ENCODE peak calls at places on chromosomes 16 and 17, in five cellular contexts. One of them, this sample, is unnamed.

GRCh38 chr16:80536246-80536645 is 4.5 kb upstream of the DYNLRB2 start:
- DNase-seq in neuronal stem cell: no peak
- DNase-seq in H9: no peak
- DNase-seq in H1: no peak
- DNase-seq in trophoblast cell: no peak
- DNase-seq in this sample: no peak

GRCh38 chr17:27471321-27472269 is 15.3 kb downstream of the KSR1 start:
- DNase-seq in H9: no peak
- DNase-seq in neuronal stem cell: no peak
- DNase-seq in H1: no peak
- DNase-seq in trophoblast cell: peak; percentile 88
- DNase-seq in this sample: no peak

GRCh38 chr17:15453246-15453645 is 14.2 kb downstream of the CDRT4 start:
- DNase-seq in H1: no peak
- DNase-seq in trophoblast cell: no peak
- DNase-seq in neuronal stem cell: no peak
- DNase-seq in H9: no peak
- DNase-seq in this sample: no peak

GRCh38 chr17:33277436-33278100 is 15.5 kb downstream of the ASIC2 start:
- DNase-seq in H9: no peak
- DNase-seq in neuronal stem cell: peak; percentile 38
- DNase-seq in trophoblast cell: no peak
- DNase-seq in H1: no peak
- DNase-seq in this sample: no peak

GRCh38 chr16:5982979-5983378 is 885.4 kb upstream of the EEF2KMT start:
- DNase-seq in H9: no peak
- DNase-seq in trophoblast cell: no peak
- DNase-seq in H1: no peak
- DNase-seq in neuronal stem cell: no peak
- DNase-seq in this sample: no peak

GRCh38 chr17:76556759-76557367 is 17.0 kb downstream of the PRCD start:
- DNase-seq in neuronal stem cell: no peak
- DNase-seq in trophoblast cell: peak; percentile 69
- DNase-seq in H1: no peak
- DNase-seq in H9: peak; percentile 35
- DNase-seq in this sample: peak; percentile 78

GRCh38 chr17:73308017-73308823 is 3.6 kb downstream of the CDC42EP4 start:
- DNase-seq in H1: no peak
- DNase-seq in trophoblast cell: peak; percentile 81
- DNase-seq in H9: no peak
- DNase-seq in neuronal stem cell: no peak
- DNase-seq in this sample: peak; percentile 94

GRCh38 chr16:70684146-70685060 is 1.4 kb downstream of the MTSS2 start:
- DNase-seq in trophoblast cell: no peak
- DNase-seq in H9: no peak
- DNase-seq in H1: no peak
- DNase-seq in neuronal stem cell: no peak
- DNase-seq in this sample: no peak

GRCh38 chr16:50296807-50297206 is 30.5 kb downstream of the ADCY7 start:
- DNase-seq in H9: no peak
- DNase-seq in H1: no peak
- DNase-seq in trophoblast cell: no peak
- DNase-seq in neuronal stem cell: no peak
- DNase-seq in this sample: no peak

GRCh38 chr17:43020789-43021738 is 1.1 kb downstream of the VAT1 start:
- DNase-seq in trophoblast cell: peak; percentile 38
- DNase-seq in H9: peak; percentile 82
- DNase-seq in neuronal stem cell: peak; percentile 39
- DNase-seq in H1: no peak
- DNase-seq in this sample: peak; percentile 91

GRCh38 chr17:72556944-72557826 is 436.4 kb downstream of the SOX9 start:
- DNase-seq in H1: no peak
- DNase-seq in neuronal stem cell: peak; percentile 69
- DNase-seq in trophoblast cell: peak; percentile 66
- DNase-seq in H9: peak; percentile 95
- DNase-seq in this sample: peak; percentile 68

GRCh38 chr16:30472328-30472942 is at the start of gene ITGAL:
- DNase-seq in neuronal stem cell: no peak
- DNase-seq in H1: no peak
- DNase-seq in H9: no peak
- DNase-seq in trophoblast cell: peak; percentile 31
- DNase-seq in this sample: no peak

GRCh38 chr16:4140652-4141051 is 24.4 kb upstream of the ADCY9 start:
- DNase-seq in trophoblast cell: no peak
- DNase-seq in H1: no peak
- DNase-seq in H9: no peak
- DNase-seq in neuronal stem cell: no peak
- DNase-seq in this sample: peak; percentile 33

GRCh38 chr17:50533185-50533584 is 650 bp downstream of the EPN3 start:
- DNase-seq in H1: no peak
- DNase-seq in trophoblast cell: no peak
- DNase-seq in H9: no peak
- DNase-seq in neuronal stem cell: no peak
- DNase-seq in this sample: no peak

GRCh38 chr16:4176794-4177438 is 60.7 kb upstream of the ADCY9 start:
- DNase-seq in trophoblast cell: no peak
- DNase-seq in H1: no peak
- DNase-seq in H9: no peak
- DNase-seq in neuronal stem cell: no peak
- DNase-seq in this sample: peak; percentile 49

GRCh38 chr16:19123535-19124178 is 9.9 kb downstream of the ITPRIPL2 start:
- DNase-seq in H1: no peak
- DNase-seq in H9: no peak
- DNase-seq in neuronal stem cell: no peak
- DNase-seq in trophoblast cell: no peak
- DNase-seq in this sample: no peak

GRCh38 chr16:82639666-82640336 is 13.0 kb downstream of the CDH13 start:
- DNase-seq in trophoblast cell: no peak
- DNase-seq in neuronal stem cell: peak; percentile 56
- DNase-seq in H9: peak; percentile 74
- DNase-seq in H1: no peak
- DNase-seq in this sample: peak; percentile 79

GRCh38 chr16:30992381-30992780 is 7.4 kb downstream of the HSD3B7 start:
- DNase-seq in H9: no peak
- DNase-seq in H1: no peak
- DNase-seq in trophoblast cell: no peak
- DNase-seq in neuronal stem cell: no peak
- DNase-seq in this sample: no peak

GRCh38 chr17:45423304-45423703 is 9.4 kb downstream of the ARHGAP27 start:
- DNase-seq in neuronal stem cell: no peak
- DNase-seq in H1: no peak
- DNase-seq in H9: no peak
- DNase-seq in trophoblast cell: no peak
- DNase-seq in this sample: no peak

GRCh38 chr16:73172621-73173312 is 124.8 kb upstream of the ZFHX3 start:
- DNase-seq in H9: peak; percentile 56
- DNase-seq in neuronal stem cell: no peak
- DNase-seq in trophoblast cell: no peak
- DNase-seq in H1: no peak
- DNase-seq in this sample: peak; percentile 50

DNA sequence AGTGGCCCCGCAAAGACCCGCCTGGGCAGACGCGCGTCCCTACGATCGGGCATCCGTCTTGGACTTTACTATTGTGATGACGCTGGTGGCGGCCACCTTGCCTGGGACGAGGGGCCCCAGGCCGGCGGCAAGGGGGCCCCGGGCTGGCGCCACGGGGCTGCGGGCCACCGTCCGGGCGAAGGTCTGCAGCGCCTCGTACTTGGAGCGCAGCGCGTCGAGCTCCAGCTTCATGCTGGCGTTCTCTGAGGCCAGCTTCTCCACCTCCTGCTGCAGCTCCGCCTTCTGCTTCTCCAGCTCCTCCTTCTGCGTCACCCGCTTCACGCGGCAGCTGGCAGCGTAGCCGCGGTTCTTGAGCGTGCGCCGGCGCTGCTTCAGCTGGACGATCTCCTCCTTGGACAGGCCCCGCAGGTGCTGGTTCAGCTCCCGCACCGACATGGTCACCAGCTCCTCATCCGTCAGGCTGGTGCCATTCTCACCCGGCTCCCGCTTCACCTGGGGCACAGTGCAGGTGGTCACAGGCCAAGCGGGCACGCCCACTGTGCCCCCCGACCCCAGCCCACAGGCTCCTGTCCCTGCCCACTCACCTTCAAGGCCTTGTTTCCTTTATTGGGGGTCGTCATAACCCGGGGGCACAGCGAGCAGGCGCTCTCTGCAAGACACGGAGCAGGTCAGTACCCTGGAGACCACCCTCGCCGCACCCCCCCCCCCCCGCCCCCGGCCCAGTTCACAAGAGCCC is 4.8 kb upstream of the SIRT7 start:
- DNase-seq in H1: no peak
- DNase-seq in neuronal stem cell: no peak
- DNase-seq in H9: no peak
- DNase-seq in trophoblast cell: no peak
- DNase-seq in this sample: no peak
- H3K27ac ChIP-seq in H1: peak overlapping the region; percentile 68
- H3K27ac ChIP-seq in neuronal stem cell: no peak overlapping the region
- H3K27ac ChIP-seq in H9: peak overlapping the region; percentile 17
- H3K27ac ChIP-seq in trophoblast cell: peak overlapping the region; percentile 22
- H3K27ac ChIP-seq in this sample: peak overlapping the region; percentile 47

GRCh38 chr17:82697808-82698064 is 762 bp downstream of the RAB40B start:
- DNase-seq in H9: peak; percentile 30
- DNase-seq in trophoblast cell: no peak
- DNase-seq in H1: no peak
- DNase-seq in neuronal stem cell: no peak
- DNase-seq in this sample: no peak

GRCh38 chr17:82698065-82698973 is at the start of gene RAB40B:
- DNase-seq in trophoblast cell: peak; percentile 98
- DNase-seq in H9: peak; percentile 100
- DNase-seq in neuronal stem cell: peak; percentile 96
- DNase-seq in H1: peak; percentile 88
- DNase-seq in this sample: peak; percentile 98

GRCh38 chr17:82696916-82697807 is 1.3 kb downstream of the RAB40B start:
- DNase-seq in H1: no peak
- DNase-seq in neuronal stem cell: no peak
- DNase-seq in trophoblast cell: no peak
- DNase-seq in H9: peak; percentile 54
- DNase-seq in this sample: no peak

GRCh38 chr17:82699551-82699950 is 1.1 kb upstream of the RAB40B start:
- DNase-seq in H1: no peak
- DNase-seq in neuronal stem cell: no peak
- DNase-seq in trophoblast cell: no peak
- DNase-seq in H9: no peak
- DNase-seq in this sample: no peak

GRCh38 chr17:82698974-82699442 is 510 bp upstream of the RAB40B start:
- DNase-seq in H9: no peak
- DNase-seq in H1: no peak
- DNase-seq in trophoblast cell: no peak
- DNase-seq in neuronal stem cell: peak; percentile 40
- DNase-seq in this sample: no peak
- H2BK12ac ChIP-seq in H9: no peak overlapping the region
- H2BK12ac ChIP-seq in H1: no peak overlapping the region
- H2BK12ac ChIP-seq in trophoblast cell: no peak overlapping the region
- H2BK12ac ChIP-seq in neuronal stem cell: peak overlapping the region; percentile 88
- H2BK12ac ChIP-seq in this sample: no peak overlapping the region

DNA sequence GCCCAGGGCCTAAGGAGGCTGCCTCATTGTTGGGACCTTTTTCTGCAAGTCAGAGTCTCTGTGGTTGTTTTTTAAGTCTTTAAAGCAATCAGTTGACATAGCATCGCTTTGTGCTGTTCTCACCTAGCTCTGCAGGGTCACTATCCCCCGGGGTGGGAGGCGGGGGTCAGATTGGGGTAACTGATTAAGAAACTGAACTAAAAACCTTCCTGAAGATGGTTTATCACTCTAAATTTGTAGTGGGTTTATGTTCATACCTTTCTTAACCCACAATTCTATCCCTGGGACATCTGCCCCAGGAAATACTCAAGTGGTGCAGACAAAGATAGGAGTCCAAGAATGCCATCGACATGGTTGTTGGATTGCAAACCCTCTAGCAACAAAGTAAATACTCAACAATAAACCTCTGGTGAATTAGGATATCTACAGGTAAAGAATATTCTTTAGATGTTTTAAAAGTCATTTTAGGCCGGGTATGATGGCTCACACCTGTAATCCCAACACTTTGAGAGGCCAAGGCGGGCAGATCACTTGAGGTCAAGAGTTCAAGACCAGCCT is 28.1 kb downstream of the LLGL2 start:
- DNase-seq in H9: no peak
- DNase-seq in neuronal stem cell: no peak
- DNase-seq in H1: no peak
- DNase-seq in trophoblast cell: peak; percentile 70
- DNase-seq in this sample: peak; percentile 16
- H3K9ac ChIP-seq in H9: no peak overlapping the region
- H3K9ac ChIP-seq in neuronal stem cell: no peak overlapping the region
- H3K9ac ChIP-seq in H1: no peak overlapping the region
- H3K9ac ChIP-seq in trophoblast cell: no peak overlapping the region
- H3K9ac ChIP-seq in this sample: no peak overlapping the region

GRCh38 chr17:61337247-61337812 is 62.3 kb upstream of the TBX2 start:
- DNase-seq in H9: peak; percentile 61
- DNase-seq in H1: no peak
- DNase-seq in trophoblast cell: no peak
- DNase-seq in neuronal stem cell: no peak
- DNase-seq in this sample: peak; percentile 42

GRCh38 chr17:61338874-61339478 is 60.7 kb upstream of the TBX2 start:
- DNase-seq in trophoblast cell: no peak
- DNase-seq in neuronal stem cell: no peak
- DNase-seq in H1: no peak
- DNase-seq in H9: no peak
- DNase-seq in this sample: no peak

GRCh38 chr17:61335845-61336655 is 63.6 kb upstream of the TBX2 start:
- DNase-seq in trophoblast cell: no peak
- DNase-seq in H9: no peak
- DNase-seq in H1: no peak
- DNase-seq in neuronal stem cell: no peak
- DNase-seq in this sample: no peak

GRCh38 chr17:61340431-61340830 is 59.2 kb upstream of the TBX2 start:
- DNase-seq in H9: no peak
- DNase-seq in neuronal stem cell: no peak
- DNase-seq in trophoblast cell: no peak
- DNase-seq in H1: no peak
- DNase-seq in this sample: no peak

DNA sequence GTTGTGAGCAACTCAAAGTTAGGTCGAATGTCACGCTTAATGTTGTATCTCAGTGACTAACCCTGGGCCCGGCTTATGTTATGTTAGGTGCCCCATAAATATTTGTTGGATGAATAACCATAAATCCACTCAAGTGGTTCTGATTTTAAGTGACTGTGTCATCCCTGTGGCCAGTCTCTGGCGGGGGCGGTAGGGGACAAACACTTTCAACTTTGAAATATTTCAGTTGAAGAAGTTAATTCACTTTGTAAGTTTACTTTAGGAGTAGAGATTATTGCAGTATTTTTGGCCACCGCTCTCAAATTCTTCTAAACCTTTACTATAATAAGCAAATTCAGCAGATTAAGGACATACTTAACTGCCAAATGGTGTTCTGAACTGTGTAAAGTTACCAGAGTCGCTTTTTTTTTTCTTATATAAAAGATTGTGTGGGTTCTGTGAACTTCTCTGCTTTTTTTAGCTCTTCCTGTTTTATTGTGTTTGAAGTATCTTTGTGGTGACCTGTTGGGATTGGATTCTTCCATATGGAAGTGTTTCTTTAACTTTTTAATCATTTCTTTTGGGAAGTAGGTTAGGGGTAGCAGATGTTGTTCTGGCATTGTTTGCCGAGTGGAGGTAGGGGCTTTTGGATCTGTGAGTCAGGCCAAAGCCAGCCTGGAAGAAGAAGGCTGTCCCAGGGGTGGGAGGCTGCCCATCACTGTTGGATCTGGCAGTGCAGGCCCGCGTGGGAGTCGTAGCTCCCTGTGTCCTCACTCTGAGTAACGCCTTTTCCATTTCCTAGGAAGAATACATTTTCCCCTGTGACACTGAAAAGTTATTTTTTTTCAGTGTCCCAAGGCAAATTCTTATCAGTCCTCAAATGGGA is 61.4 kb upstream of the TBX2 start:
- DNase-seq in trophoblast cell: no peak
- DNase-seq in H9: no peak
- DNase-seq in H1: no peak
- DNase-seq in neuronal stem cell: no peak
- DNase-seq in this sample: peak; percentile 89
- H3K27ac ChIP-seq in trophoblast cell: no peak overlapping the region
- H3K27ac ChIP-seq in H9: no peak overlapping the region
- H3K27ac ChIP-seq in H1: no peak overlapping the region
- H3K27ac ChIP-seq in neuronal stem cell: no peak overlapping the region
- H3K27ac ChIP-seq in this sample: peak overlapping the region; percentile 30